ENCODE peak calls at places on chromosome 10, in seven cellular contexts. One of them, this sample, is unnamed.

GRCh38 chr10:101330236-101331225 is 23.4 kb upstream of the BTRC start:
- DNase-seq in hepatic stellate cell: no peak
- DNase-seq in stimulated activated CD8-positive, alpha-beta memory T cell treated with anti-CD3 and anti-CD28 coated beads, Interleukin-15, amount 100 ng/mL, for 4 hours: no peak
- DNase-seq in right cardiac atrium: no peak
- DNase-seq in nucleus accumbens: peak; percentile 40
- DNase-seq in colonic mucosa: no peak
- DNase-seq in NCI-H1105: no peak
- DNase-seq in this sample: no peak

GRCh38 chr10:94294168-94294567 is 68.6 kb downstream of the NOC3L start:
- DNase-seq in hepatic stellate cell: no peak
- DNase-seq in stimulated activated CD8-positive, alpha-beta memory T cell treated with anti-CD3 and anti-CD28 coated beads, Interleukin-15, amount 100 ng/mL, for 4 hours: no peak
- DNase-seq in right cardiac atrium: no peak
- DNase-seq in nucleus accumbens: no peak
- DNase-seq in colonic mucosa: no peak
- DNase-seq in NCI-H1105: no peak
- DNase-seq in this sample: no peak

GRCh38 chr10:125284875-125285597 is 124.7 kb upstream of the CTBP2 start:
- DNase-seq in hepatic stellate cell: no peak
- DNase-seq in stimulated activated CD8-positive, alpha-beta memory T cell treated with anti-CD3 and anti-CD28 coated beads, Interleukin-15, amount 100 ng/mL, for 4 hours: no peak
- DNase-seq in right cardiac atrium: no peak
- DNase-seq in nucleus accumbens: peak; percentile 3
- DNase-seq in colonic mucosa: no peak
- DNase-seq in NCI-H1105: no peak
- DNase-seq in this sample: no peak

GRCh38 chr10:49283491-49283890 is 15.5 kb upstream of the C10orf71 start:
- DNase-seq in hepatic stellate cell: no peak
- DNase-seq in stimulated activated CD8-positive, alpha-beta memory T cell treated with anti-CD3 and anti-CD28 coated beads, Interleukin-15, amount 100 ng/mL, for 4 hours: no peak
- DNase-seq in right cardiac atrium: no peak
- DNase-seq in nucleus accumbens: no peak
- DNase-seq in colonic mucosa: no peak
- DNase-seq in NCI-H1105: no peak
- DNase-seq in this sample: no peak

GRCh38 chr10:127215882-127216281 is 19.5 kb upstream of the INSYN2A start:
- DNase-seq in hepatic stellate cell: no peak
- DNase-seq in stimulated activated CD8-positive, alpha-beta memory T cell treated with anti-CD3 and anti-CD28 coated beads, Interleukin-15, amount 100 ng/mL, for 4 hours: no peak
- DNase-seq in right cardiac atrium: no peak
- DNase-seq in nucleus accumbens: no peak
- DNase-seq in colonic mucosa: no peak
- DNase-seq in NCI-H1105: no peak
- DNase-seq in this sample: no peak

GRCh38 chr10:31320179-31320597 is 1.2 kb downstream of the ZEB1 start:
- DNase-seq in hepatic stellate cell: peak; percentile 24
- DNase-seq in stimulated activated CD8-positive, alpha-beta memory T cell treated with anti-CD3 and anti-CD28 coated beads, Interleukin-15, amount 100 ng/mL, for 4 hours: peak; percentile 21
- DNase-seq in right cardiac atrium: peak; percentile 79
- DNase-seq in nucleus accumbens: peak; percentile 29
- DNase-seq in colonic mucosa: no peak
- DNase-seq in NCI-H1105: no peak
- DNase-seq in this sample: peak; percentile 81

GRCh38 chr10:79052311-79053080 is 16.3 kb upstream of the ZMIZ1 start:
- DNase-seq in hepatic stellate cell: no peak
- DNase-seq in stimulated activated CD8-positive, alpha-beta memory T cell treated with anti-CD3 and anti-CD28 coated beads, Interleukin-15, amount 100 ng/mL, for 4 hours: no peak
- DNase-seq in right cardiac atrium: no peak
- DNase-seq in nucleus accumbens: peak; percentile 17
- DNase-seq in colonic mucosa: peak; percentile 17
- DNase-seq in NCI-H1105: peak; percentile 20
- DNase-seq in this sample: no peak

GRCh38 chr10:33258951-33259350 is 75.5 kb downstream of the NRP1 start:
- DNase-seq in hepatic stellate cell: peak; percentile 63
- DNase-seq in stimulated activated CD8-positive, alpha-beta memory T cell treated with anti-CD3 and anti-CD28 coated beads, Interleukin-15, amount 100 ng/mL, for 4 hours: no peak
- DNase-seq in right cardiac atrium: no peak
- DNase-seq in nucleus accumbens: no peak
- DNase-seq in colonic mucosa: no peak
- DNase-seq in NCI-H1105: no peak
- DNase-seq in this sample: no peak

GRCh38 chr10:117503170-117503885 is 39.2 kb upstream of the EMX2 start:
- DNase-seq in hepatic stellate cell: no peak
- DNase-seq in stimulated activated CD8-positive, alpha-beta memory T cell treated with anti-CD3 and anti-CD28 coated beads, Interleukin-15, amount 100 ng/mL, for 4 hours: no peak
- DNase-seq in right cardiac atrium: no peak
- DNase-seq in nucleus accumbens: no peak
- DNase-seq in colonic mucosa: no peak
- DNase-seq in NCI-H1105: peak; percentile 2
- DNase-seq in this sample: peak; percentile 86

GRCh38 chr10:114631678-114632417 is 26.2 kb downstream of the ABLIM1 start:
- DNase-seq in hepatic stellate cell: peak; percentile 38
- DNase-seq in stimulated activated CD8-positive, alpha-beta memory T cell treated with anti-CD3 and anti-CD28 coated beads, Interleukin-15, amount 100 ng/mL, for 4 hours: peak; percentile 1
- DNase-seq in right cardiac atrium: peak; percentile 84
- DNase-seq in nucleus accumbens: peak; percentile 26
- DNase-seq in colonic mucosa: peak; percentile 67
- DNase-seq in NCI-H1105: no peak
- DNase-seq in this sample: no peak

GRCh38 chr10:70578371-70578947 is 24.1 kb downstream of the PRF1 start:
- DNase-seq in hepatic stellate cell: no peak
- DNase-seq in stimulated activated CD8-positive, alpha-beta memory T cell treated with anti-CD3 and anti-CD28 coated beads, Interleukin-15, amount 100 ng/mL, for 4 hours: no peak
- DNase-seq in right cardiac atrium: peak; percentile 11
- DNase-seq in nucleus accumbens: no peak
- DNase-seq in colonic mucosa: no peak
- DNase-seq in NCI-H1105: no peak
- DNase-seq in this sample: peak; percentile 96

GRCh38 chr10:30324448-30325110 is 24.5 kb downstream of the MTPAP start:
- DNase-seq in hepatic stellate cell: no peak
- DNase-seq in stimulated activated CD8-positive, alpha-beta memory T cell treated with anti-CD3 and anti-CD28 coated beads, Interleukin-15, amount 100 ng/mL, for 4 hours: no peak
- DNase-seq in right cardiac atrium: no peak
- DNase-seq in nucleus accumbens: no peak
- DNase-seq in colonic mucosa: no peak
- DNase-seq in NCI-H1105: no peak
- DNase-seq in this sample: no peak

GRCh38 chr10:106535304-106535964 is 629.1 kb downstream of the SORCS1 start:
- DNase-seq in hepatic stellate cell: no peak
- DNase-seq in stimulated activated CD8-positive, alpha-beta memory T cell treated with anti-CD3 and anti-CD28 coated beads, Interleukin-15, amount 100 ng/mL, for 4 hours: no peak
- DNase-seq in right cardiac atrium: no peak
- DNase-seq in nucleus accumbens: no peak
- DNase-seq in colonic mucosa: no peak
- DNase-seq in NCI-H1105: no peak
- DNase-seq in this sample: no peak

This sample was measured in MM.1S.